ENCODE peak calls at places on chromosomes 4 and X, in eight cellular contexts. One of them, this sample, is unnamed.

GRCh38 chrX:1246816-1247215 is 21.8 kb upstream of the CSF2RA start:
- DNase-seq in GM10248: peak; percentile 77
- DNase-seq in uterus: peak; percentile 22
- DNase-seq in epithelial cell of esophagus: peak; percentile 24
- DNase-seq in Calu3: peak; percentile 69
- DNase-seq in AG09319: no peak
- DNase-seq in endothelial cell: peak; percentile 41
- DNase-seq in AG09309: no peak
- DNase-seq in this sample: peak; percentile 71

GRCh38 chr4:17624821-17625220 is 10.4 kb downstream of the MED28 start:
- DNase-seq in endothelial cell: no peak
- DNase-seq in AG09319: no peak
- DNase-seq in epithelial cell of esophagus: no peak
- DNase-seq in uterus: no peak
- DNase-seq in AG09309: no peak
- DNase-seq in GM10248: no peak
- DNase-seq in Calu3: no peak
- DNase-seq in this sample: no peak

GRCh38 chrX:97065973-97066372 is 182.3 kb downstream of the RPA4 start:
- DNase-seq in GM10248: no peak
- DNase-seq in epithelial cell of esophagus: peak; percentile 30
- DNase-seq in AG09309: no peak
- DNase-seq in endothelial cell: no peak
- DNase-seq in Calu3: no peak
- DNase-seq in uterus: no peak
- DNase-seq in AG09319: no peak
- DNase-seq in this sample: no peak

GRCh38 chr4:66855956-66856355 is 689.3 kb downstream of the CENPC start:
- DNase-seq in endothelial cell: no peak
- DNase-seq in Calu3: no peak
- DNase-seq in epithelial cell of esophagus: peak; percentile 46
- DNase-seq in AG09319: no peak
- DNase-seq in GM10248: no peak
- DNase-seq in AG09309: no peak
- DNase-seq in uterus: no peak
- DNase-seq in this sample: no peak

GRCh38 chrX:119028733-119029110 is 44.1 kb upstream of the CT47C1 start:
- DNase-seq in AG09319: no peak
- DNase-seq in AG09309: no peak
- DNase-seq in endothelial cell: no peak
- DNase-seq in epithelial cell of esophagus: no peak
- DNase-seq in GM10248: no peak
- DNase-seq in uterus: no peak
- DNase-seq in Calu3: no peak
- DNase-seq in this sample: no peak

GRCh38 chr4:8403173-8403753 is 37.3 kb downstream of the ACOX3 start:
- DNase-seq in endothelial cell: peak; percentile 88
- DNase-seq in epithelial cell of esophagus: peak; percentile 74
- DNase-seq in AG09309: no peak
- DNase-seq in uterus: peak; percentile 88
- DNase-seq in GM10248: peak; percentile 78
- DNase-seq in AG09319: peak; percentile 62
- DNase-seq in Calu3: peak; percentile 83
- DNase-seq in this sample: peak; percentile 74

GRCh38 chrX:69210513-69211065 is 45.3 kb upstream of the PJA1 start:
- DNase-seq in epithelial cell of esophagus: peak; percentile 63
- DNase-seq in Calu3: no peak
- DNase-seq in endothelial cell: no peak
- DNase-seq in GM10248: no peak
- DNase-seq in AG09319: no peak
- DNase-seq in uterus: no peak
- DNase-seq in AG09309: no peak
- DNase-seq in this sample: no peak

GRCh38 chr4:138910914-138911336 is 104.7 kb upstream of the NOCT start:
- DNase-seq in GM10248: no peak
- DNase-seq in epithelial cell of esophagus: peak; percentile 94
- DNase-seq in AG09309: no peak
- DNase-seq in AG09319: peak; percentile 42
- DNase-seq in endothelial cell: peak; percentile 70
- DNase-seq in Calu3: peak; percentile 55
- DNase-seq in uterus: peak; percentile 63
- DNase-seq in this sample: peak; percentile 12

GRCh38 chr4:8195841-8196460 is 3.1 kb upstream of the SH3TC1 start:
- DNase-seq in endothelial cell: no peak
- DNase-seq in uterus: no peak
- DNase-seq in epithelial cell of esophagus: no peak
- DNase-seq in GM10248: no peak
- DNase-seq in AG09319: no peak
- DNase-seq in Calu3: no peak
- DNase-seq in AG09309: no peak
- DNase-seq in this sample: no peak

GRCh38 chrX:64975491-64975890 is 759 bp downstream of the ZC4H2 start:
- DNase-seq in GM10248: peak; percentile 9
- DNase-seq in AG09319: no peak
- DNase-seq in endothelial cell: peak; percentile 27
- DNase-seq in AG09309: no peak
- DNase-seq in Calu3: peak; percentile 33
- DNase-seq in epithelial cell of esophagus: peak; percentile 17
- DNase-seq in uterus: peak; percentile 25
- DNase-seq in this sample: no peak

GRCh38 chr4:69875986-69876542 is 16.1 kb upstream of the SULT1E1 start:
- DNase-seq in uterus: no peak
- DNase-seq in AG09309: no peak
- DNase-seq in endothelial cell: no peak
- DNase-seq in GM10248: no peak
- DNase-seq in AG09319: no peak
- DNase-seq in Calu3: no peak
- DNase-seq in epithelial cell of esophagus: no peak
- DNase-seq in this sample: no peak

GRCh38 chr4:110615366-110616161 is 7.3 kb downstream of the PITX2 start:
- DNase-seq in uterus: no peak
- DNase-seq in AG09309: no peak
- DNase-seq in Calu3: no peak
- DNase-seq in GM10248: no peak
- DNase-seq in AG09319: no peak
- DNase-seq in endothelial cell: peak; percentile 59
- DNase-seq in epithelial cell of esophagus: no peak
- DNase-seq in this sample: no peak

GRCh38 chr4:56301181-56302076 is 85.9 kb downstream of the AASDH start:
- DNase-seq in uterus: peak; percentile 55
- DNase-seq in AG09309: peak; percentile 71
- DNase-seq in AG09319: peak; percentile 52
- DNase-seq in GM10248: peak; percentile 54
- DNase-seq in endothelial cell: peak; percentile 80
- DNase-seq in Calu3: peak; percentile 70
- DNase-seq in epithelial cell of esophagus: peak; percentile 83
- DNase-seq in this sample: peak; percentile 70

GRCh38 chrX:74536142-74537010 is 78.0 kb downstream of the RLIM start:
- DNase-seq in endothelial cell: peak; percentile 77
- DNase-seq in uterus: peak; percentile 90
- DNase-seq in Calu3: peak; percentile 52
- DNase-seq in AG09309: no peak
- DNase-seq in AG09319: peak; percentile 49
- DNase-seq in GM10248: peak; percentile 64
- DNase-seq in epithelial cell of esophagus: peak; percentile 59
- DNase-seq in this sample: peak; percentile 45

GRCh38 chr4:140427104-140427918 is at the start of gene CLGN:
- DNase-seq in Calu3: peak; percentile 78
- DNase-seq in GM10248: peak; percentile 73
- DNase-seq in AG09319: no peak
- DNase-seq in epithelial cell of esophagus: peak; percentile 47
- DNase-seq in AG09309: no peak
- DNase-seq in endothelial cell: peak; percentile 95
- DNase-seq in uterus: peak; percentile 64
- DNase-seq in this sample: peak; percentile 88
- TF ChIP-seq CTCF in Calu3: no peak
- TF ChIP-seq CTCF in GM10248: peak; percentile 39
- TF ChIP-seq CTCF in AG09319: peak; percentile 39
- TF ChIP-seq CTCF in epithelial cell of esophagus: no peak
- TF ChIP-seq CTCF in AG09309: peak; percentile 15
- TF ChIP-seq CTCF in endothelial cell: no peak
- TF ChIP-seq CTCF in uterus: no peak
- TF ChIP-seq CTCF in this sample: peak; percentile 71

GRCh38 chrX:30870572-30870971 is 18.5 kb downstream of the TAB3 start:
- DNase-seq in AG09319: no peak
- DNase-seq in epithelial cell of esophagus: no peak
- DNase-seq in GM10248: no peak
- DNase-seq in endothelial cell: no peak
- DNase-seq in AG09309: no peak
- DNase-seq in Calu3: no peak
- DNase-seq in uterus: no peak
- DNase-seq in this sample: no peak

GRCh38 chrX:30863969-30864368 is 25.1 kb downstream of the TAB3 start:
- DNase-seq in Calu3: no peak
- DNase-seq in AG09309: no peak
- DNase-seq in GM10248: no peak
- DNase-seq in uterus: no peak
- DNase-seq in endothelial cell: no peak
- DNase-seq in AG09319: no peak
- DNase-seq in epithelial cell of esophagus: no peak
- DNase-seq in this sample: no peak

GRCh38 chrX:30865612-30866011 is 23.4 kb downstream of the TAB3 start:
- DNase-seq in AG09309: no peak
- DNase-seq in endothelial cell: no peak
- DNase-seq in Calu3: no peak
- DNase-seq in epithelial cell of esophagus: no peak
- DNase-seq in uterus: no peak
- DNase-seq in GM10248: no peak
- DNase-seq in AG09319: no peak
- DNase-seq in this sample: no peak

GRCh38 chrX:30864383-30864785 is 24.7 kb downstream of the TAB3 start:
- DNase-seq in GM10248: no peak
- DNase-seq in Calu3: no peak
- DNase-seq in epithelial cell of esophagus: no peak
- DNase-seq in uterus: no peak
- DNase-seq in AG09309: no peak
- DNase-seq in AG09319: no peak
- DNase-seq in endothelial cell: no peak
- DNase-seq in this sample: no peak

DNA sequence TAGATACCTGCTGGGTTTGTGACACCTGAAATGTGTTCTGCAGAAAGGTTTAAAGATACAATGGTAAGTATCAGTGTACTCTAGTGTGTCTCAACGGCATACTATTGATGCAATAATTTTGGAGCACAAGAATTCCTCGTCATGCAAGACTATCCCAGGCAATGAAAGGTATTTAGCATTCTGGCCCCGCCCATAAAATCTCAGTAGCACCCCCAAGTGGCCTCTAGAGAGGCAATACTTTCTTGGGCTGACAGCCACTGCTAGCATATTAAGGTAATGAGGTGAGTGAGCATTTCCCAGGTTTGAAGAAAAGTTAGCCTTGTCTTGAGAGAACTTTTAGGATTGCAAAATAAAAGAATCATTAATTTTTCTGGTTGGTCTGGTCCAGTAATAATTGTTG is 24.0 kb downstream of the TAB3 start:
- DNase-seq in AG09319: no peak
- DNase-seq in Calu3: peak; percentile 38
- DNase-seq in AG09309: no peak
- DNase-seq in endothelial cell: no peak
- DNase-seq in epithelial cell of esophagus: peak; percentile 48
- DNase-seq in uterus: no peak
- DNase-seq in GM10248: no peak
- DNase-seq in this sample: no peak
- TF ChIP-seq CTCF in AG09319: no peak
- TF ChIP-seq CTCF in Calu3: no peak
- TF ChIP-seq CTCF in AG09309: no peak
- TF ChIP-seq CTCF in endothelial cell: peak; percentile 27
- TF ChIP-seq CTCF in epithelial cell of esophagus: peak; percentile 43
- TF ChIP-seq CTCF in uterus: no peak
- TF ChIP-seq CTCF in GM10248: peak; percentile 26
- TF ChIP-seq CTCF in this sample: no peak

DNA sequence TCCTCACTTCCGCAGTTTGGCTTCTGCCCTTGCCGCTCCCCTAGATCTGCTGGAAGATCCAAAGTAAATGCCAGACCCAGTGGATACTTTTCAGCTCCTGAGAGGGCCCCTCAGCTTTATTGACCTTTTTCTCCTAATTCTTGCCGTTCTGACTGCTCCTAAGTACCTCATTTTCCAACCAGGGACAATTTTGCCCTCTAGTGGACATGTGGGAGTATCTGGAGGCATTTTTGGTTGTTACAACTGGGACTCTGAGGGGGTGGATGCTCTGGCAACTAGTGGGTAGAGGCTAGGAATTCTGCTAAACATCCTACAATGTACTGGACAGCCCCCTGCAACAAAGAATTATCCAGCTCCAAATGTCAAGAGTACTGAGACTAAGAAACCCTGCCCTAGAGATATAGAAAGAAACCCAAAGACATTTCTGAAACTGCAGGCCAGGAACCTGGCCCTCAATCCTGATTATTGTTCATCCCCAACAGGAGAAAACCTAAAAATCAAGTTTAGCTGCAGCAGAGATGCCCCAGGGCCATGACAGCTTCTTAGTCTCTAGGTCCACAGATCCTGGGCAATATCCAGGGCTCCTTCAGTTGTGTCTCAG is 3.4 kb downstream of the TEX13B start:
- DNase-seq in AG09309: no peak
- DNase-seq in uterus: no peak
- DNase-seq in epithelial cell of esophagus: peak; percentile 30
- DNase-seq in GM10248: no peak
- DNase-seq in endothelial cell: no peak
- DNase-seq in Calu3: peak; percentile 15
- DNase-seq in AG09319: peak; percentile 3
- DNase-seq in this sample: no peak
- TF ChIP-seq CTCF in AG09309: peak; percentile 67
- TF ChIP-seq CTCF in uterus: no peak
- TF ChIP-seq CTCF in epithelial cell of esophagus: peak; percentile 60
- TF ChIP-seq CTCF in GM10248: peak; percentile 13
- TF ChIP-seq CTCF in endothelial cell: peak; percentile 40
- TF ChIP-seq CTCF in Calu3: peak; percentile 40
- TF ChIP-seq CTCF in AG09319: peak; percentile 57
- TF ChIP-seq CTCF in this sample: peak; percentile 65

DNA sequence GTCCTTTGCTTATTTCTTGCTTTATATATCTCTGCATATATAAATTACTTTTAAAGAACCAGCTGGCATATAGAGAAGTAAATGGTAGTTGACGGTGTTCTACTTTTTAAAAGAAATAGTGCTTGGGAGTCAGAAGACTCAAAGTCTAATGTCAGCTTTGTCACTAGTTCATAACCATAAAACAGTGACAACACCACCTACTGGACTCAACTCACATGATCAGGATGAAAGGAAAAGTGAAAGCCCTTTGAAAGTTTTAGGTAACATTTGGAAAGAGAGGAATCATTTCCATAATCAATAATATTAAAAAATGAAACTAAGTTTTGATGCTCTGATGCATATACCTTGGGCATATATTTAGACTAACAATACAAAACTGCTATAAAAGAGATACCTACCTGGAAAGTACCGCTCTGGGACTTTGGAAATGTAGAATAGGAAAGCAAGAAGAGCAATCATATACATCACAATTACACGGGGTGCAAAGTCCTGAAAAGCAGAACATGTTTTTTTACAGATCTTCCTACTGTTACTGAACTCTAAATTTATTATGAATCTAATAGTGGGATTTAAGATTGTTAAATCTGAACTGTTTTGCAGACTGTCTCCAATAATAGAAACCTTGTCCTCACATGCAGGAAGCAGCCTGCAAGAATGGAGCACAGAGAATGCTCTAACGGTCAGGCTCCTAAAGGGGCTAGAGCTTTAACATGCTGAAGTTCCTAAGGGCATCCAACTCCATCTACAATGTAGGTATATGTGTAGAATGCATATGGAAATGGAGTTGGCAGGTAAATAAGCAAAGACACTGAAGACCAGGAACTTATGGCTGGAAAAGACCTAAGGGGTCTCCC is 15.6 kb downstream of the PAQR3 start:
- DNase-seq in AG09319: no peak
- DNase-seq in uterus: no peak
- DNase-seq in Calu3: no peak
- DNase-seq in GM10248: no peak
- DNase-seq in epithelial cell of esophagus: no peak
- DNase-seq in AG09309: no peak
- DNase-seq in endothelial cell: no peak
- DNase-seq in this sample: no peak
- TF ChIP-seq CTCF in AG09319: no peak
- TF ChIP-seq CTCF in uterus: no peak
- TF ChIP-seq CTCF in Calu3: no peak
- TF ChIP-seq CTCF in GM10248: peak; percentile 24
- TF ChIP-seq CTCF in epithelial cell of esophagus: no peak
- TF ChIP-seq CTCF in AG09309: no peak
- TF ChIP-seq CTCF in endothelial cell: no peak
- TF ChIP-seq CTCF in this sample: peak; percentile 17

This sample was measured in progenitor cell of endocrine pancreas.